ENCODE peak calls at places on chromosomes 16 and 17, in five cellular contexts. One of them, this sample, is unnamed.

GRCh38 chr17:80036715-80037477 is 454 bp downstream of the CCDC40 start:
- DNase-seq in NCI-H1694 treated with DMSO at 0.1 percent for 48 hours: no peak
- DNase-seq in GM04503: no peak
- DNase-seq in activated gamma-delta T cell: no peak
- DNase-seq in activated CD4-positive, alpha-beta T cell treated with anti-CD3 and anti-CD28 coated beads, Interleukin-2, amount 10 ng/mL, durations not matched to agents 7 days and 5 days: peak
- DNase-seq in this sample: peak

GRCh38 chr17:65633146-65633881 is 71.9 kb upstream of the AXIN2 start:
- DNase-seq in activated gamma-delta T cell: no peak
- DNase-seq in GM04503: no peak
- DNase-seq in activated CD4-positive, alpha-beta T cell treated with anti-CD3 and anti-CD28 coated beads, Interleukin-2, amount 10 ng/mL, durations not matched to agents 7 days and 5 days: no peak
- DNase-seq in NCI-H1694 treated with DMSO at 0.1 percent for 48 hours: no peak
- DNase-seq in this sample: no peak

GRCh38 chr16:85316321-85316919 is 204.1 kb upstream of the CIBAR2 start:
- DNase-seq in GM04503: no peak
- DNase-seq in activated CD4-positive, alpha-beta T cell treated with anti-CD3 and anti-CD28 coated beads, Interleukin-2, amount 10 ng/mL, durations not matched to agents 7 days and 5 days: peak
- DNase-seq in NCI-H1694 treated with DMSO at 0.1 percent for 48 hours: peak
- DNase-seq in activated gamma-delta T cell: no peak
- DNase-seq in this sample: peak

GRCh38 chr17:55652114-55652513 is 70.5 kb downstream of the TMEM100 start:
- DNase-seq in activated CD4-positive, alpha-beta T cell treated with anti-CD3 and anti-CD28 coated beads, Interleukin-2, amount 10 ng/mL, durations not matched to agents 7 days and 5 days: no peak
- DNase-seq in activated gamma-delta T cell: no peak
- DNase-seq in NCI-H1694 treated with DMSO at 0.1 percent for 48 hours: no peak
- DNase-seq in GM04503: no peak
- DNase-seq in this sample: no peak

GRCh38 chr16:4488486-4488967 is 12.3 kb downstream of the HMOX2 start:
- DNase-seq in NCI-H1694 treated with DMSO at 0.1 percent for 48 hours: no peak
- DNase-seq in activated gamma-delta T cell: no peak
- DNase-seq in GM04503: no peak
- DNase-seq in activated CD4-positive, alpha-beta T cell treated with anti-CD3 and anti-CD28 coated beads, Interleukin-2, amount 10 ng/mL, durations not matched to agents 7 days and 5 days: peak
- DNase-seq in this sample: no peak

GRCh38 chr16:27476240-27476639 is 73.5 kb downstream of the GTF3C1 start:
- DNase-seq in NCI-H1694 treated with DMSO at 0.1 percent for 48 hours: no peak
- DNase-seq in activated CD4-positive, alpha-beta T cell treated with anti-CD3 and anti-CD28 coated beads, Interleukin-2, amount 10 ng/mL, durations not matched to agents 7 days and 5 days: no peak
- DNase-seq in activated gamma-delta T cell: no peak
- DNase-seq in GM04503: no peak
- DNase-seq in this sample: no peak

GRCh38 chr17:49434821-49435581 is 20.3 kb upstream of the PHB1 start:
- DNase-seq in GM04503: no peak
- DNase-seq in activated CD4-positive, alpha-beta T cell treated with anti-CD3 and anti-CD28 coated beads, Interleukin-2, amount 10 ng/mL, durations not matched to agents 7 days and 5 days: peak
- DNase-seq in NCI-H1694 treated with DMSO at 0.1 percent for 48 hours: peak
- DNase-seq in activated gamma-delta T cell: no peak
- DNase-seq in this sample: peak

GRCh38 chr17:40139566-40140058 is 725 bp upstream of the CASC3 start:
- DNase-seq in activated gamma-delta T cell: no peak
- DNase-seq in activated CD4-positive, alpha-beta T cell treated with anti-CD3 and anti-CD28 coated beads, Interleukin-2, amount 10 ng/mL, durations not matched to agents 7 days and 5 days: no peak
- DNase-seq in NCI-H1694 treated with DMSO at 0.1 percent for 48 hours: no peak
- DNase-seq in GM04503: no peak
- DNase-seq in this sample: no peak

GRCh38 chr16:27852116-27852515 is 211.4 kb downstream of the GSG1L start:
- DNase-seq in NCI-H1694 treated with DMSO at 0.1 percent for 48 hours: no peak
- DNase-seq in activated CD4-positive, alpha-beta T cell treated with anti-CD3 and anti-CD28 coated beads, Interleukin-2, amount 10 ng/mL, durations not matched to agents 7 days and 5 days: no peak
- DNase-seq in activated gamma-delta T cell: no peak
- DNase-seq in GM04503: no peak
- DNase-seq in this sample: no peak

This sample was measured in ELF-1.